ENCODE peak calls at places on chromosomes 4 and X, in five cellular contexts. One of them, this sample, is unnamed.

GRCh38 chr4:22410645-22411247 is 105.1 kb downstream of the ADGRA3 start:
- DNase-seq in breast epithelium: no peak
- DNase-seq in body of pancreas: no peak
- DNase-seq in PC-3: peak; percentile 32
- DNase-seq in RWPE2: no peak
- DNase-seq in this sample: no peak

GRCh38 chr4:8297141-8297601 is 27.6 kb downstream of the HTRA3 start:
- DNase-seq in breast epithelium: no peak
- DNase-seq in RWPE2: no peak
- DNase-seq in PC-3: no peak
- DNase-seq in body of pancreas: no peak
- DNase-seq in this sample: no peak

GRCh38 chr4:20687894-20688293 is 12.4 kb upstream of the PACRGL start:
- DNase-seq in PC-3: peak; percentile 53
- DNase-seq in breast epithelium: no peak
- DNase-seq in RWPE2: no peak
- DNase-seq in body of pancreas: no peak
- DNase-seq in this sample: no peak

GRCh38 chr4:735583-735982 is 30.0 kb downstream of the PCGF3 start:
- DNase-seq in RWPE2: peak; percentile 34
- DNase-seq in PC-3: no peak
- DNase-seq in body of pancreas: no peak
- DNase-seq in breast epithelium: no peak
- DNase-seq in this sample: no peak

GRCh38 chr4:41384992-41385391 is 128.3 kb downstream of the UCHL1 start:
- DNase-seq in body of pancreas: peak; percentile 54
- DNase-seq in RWPE2: no peak
- DNase-seq in PC-3: no peak
- DNase-seq in breast epithelium: peak; percentile 39
- DNase-seq in this sample: no peak

GRCh38 chr4:2790583-2791517 is 2.0 kb upstream of the SH3BP2 start:
- DNase-seq in body of pancreas: peak; percentile 27
- DNase-seq in RWPE2: peak; percentile 57
- DNase-seq in PC-3: no peak
- DNase-seq in breast epithelium: no peak
- DNase-seq in this sample: no peak

GRCh38 chr4:107600456-107600855 is 119.6 kb downstream of the PAPSS1 start:
- DNase-seq in body of pancreas: no peak
- DNase-seq in breast epithelium: no peak
- DNase-seq in RWPE2: no peak
- DNase-seq in PC-3: no peak
- DNase-seq in this sample: no peak

GRCh38 chr4:166502660-166503059 is 629.6 kb downstream of the TLL1 start:
- DNase-seq in PC-3: no peak
- DNase-seq in breast epithelium: no peak
- DNase-seq in RWPE2: no peak
- DNase-seq in body of pancreas: no peak
- DNase-seq in this sample: no peak

GRCh38 chr4:184506527-184507121 is 32.3 kb upstream of the IRF2 start:
- DNase-seq in PC-3: peak; percentile 20
- DNase-seq in body of pancreas: peak; percentile 38
- DNase-seq in breast epithelium: no peak
- DNase-seq in RWPE2: no peak
- DNase-seq in this sample: peak; percentile 63

GRCh38 chr4:100421356-100421978 is 96.4 kb downstream of the EMCN start:
- DNase-seq in RWPE2: no peak
- DNase-seq in breast epithelium: no peak
- DNase-seq in body of pancreas: no peak
- DNase-seq in PC-3: peak; percentile 43
- DNase-seq in this sample: no peak

GRCh38 chr4:143358923-143359694 is 22.4 kb downstream of the GAB1 start:
- DNase-seq in breast epithelium: peak; percentile 37
- DNase-seq in body of pancreas: peak; percentile 87
- DNase-seq in PC-3: peak; percentile 91
- DNase-seq in RWPE2: no peak
- DNase-seq in this sample: no peak

GRCh38 chr4:143357161-143357845 is 20.6 kb downstream of the GAB1 start:
- DNase-seq in PC-3: peak; percentile 93
- DNase-seq in body of pancreas: no peak
- DNase-seq in breast epithelium: no peak
- DNase-seq in RWPE2: no peak
- DNase-seq in this sample: no peak

GRCh38 chr4:143360838-143361237 is 24.2 kb downstream of the GAB1 start:
- DNase-seq in PC-3: no peak
- DNase-seq in RWPE2: no peak
- DNase-seq in body of pancreas: no peak
- DNase-seq in breast epithelium: no peak
- DNase-seq in this sample: no peak

GRCh38 chr4:143358419-143358818 is 21.7 kb downstream of the GAB1 start:
- DNase-seq in body of pancreas: no peak
- DNase-seq in RWPE2: no peak
- DNase-seq in PC-3: no peak
- DNase-seq in breast epithelium: no peak
- DNase-seq in this sample: no peak

GRCh38 chr4:143359794-143360193 is 23.1 kb downstream of the GAB1 start:
- DNase-seq in PC-3: no peak
- DNase-seq in breast epithelium: no peak
- DNase-seq in body of pancreas: no peak
- DNase-seq in RWPE2: no peak
- DNase-seq in this sample: no peak
- H3K4me3 ChIP-seq in PC-3: no peak overlapping the region
- H3K4me3 ChIP-seq in breast epithelium: no peak overlapping the region
- H3K4me3 ChIP-seq in body of pancreas: no peak overlapping the region
- H3K4me3 ChIP-seq in RWPE2: no peak overlapping the region
- H3K4me3 ChIP-seq in this sample: no peak overlapping the region

DNA sequence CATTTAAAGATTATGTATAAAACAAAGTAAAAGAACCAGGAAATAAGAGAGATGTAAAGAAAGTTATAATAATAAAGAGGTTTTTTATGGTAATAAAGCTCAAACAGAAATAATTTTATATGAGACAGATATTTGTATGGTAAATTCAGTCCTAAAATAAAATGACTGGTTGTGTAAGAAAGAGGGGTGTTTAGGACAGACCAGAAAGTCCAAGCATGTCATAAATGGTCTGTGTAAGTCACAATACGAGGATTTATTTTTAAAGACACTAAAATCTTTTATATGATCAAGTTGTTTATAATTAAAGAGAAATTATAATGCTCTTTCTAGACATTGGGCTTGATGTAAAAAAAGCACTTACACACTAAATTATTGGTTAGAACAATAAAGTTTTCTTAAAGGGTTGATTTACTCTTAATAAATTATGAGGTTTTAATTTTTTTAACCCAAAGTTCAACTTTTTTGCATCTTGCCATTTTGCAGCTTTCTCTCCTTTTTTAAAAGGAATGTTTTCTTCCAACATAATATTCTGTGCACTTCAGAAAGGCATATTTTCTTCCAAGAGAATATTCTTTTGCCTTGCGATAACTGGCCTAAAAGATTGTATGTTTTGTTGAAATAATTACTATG is 61.9 kb upstream of the TCEAL2 start:
- DNase-seq in breast epithelium: no peak
- DNase-seq in PC-3: no peak
- DNase-seq in RWPE2: no peak
- DNase-seq in body of pancreas: no peak
- DNase-seq in this sample: no peak
- H3K9me3 ChIP-seq in breast epithelium: no peaks in the 10 kb centered on the region
- H3K9me3 ChIP-seq in PC-3: no peaks in the 10 kb centered on the region
- H3K9me3 ChIP-seq in RWPE2: no peaks in the 10 kb centered on the region
- H3K9me3 ChIP-seq in body of pancreas: no peaks in the 10 kb centered on the region
- H3K9me3 ChIP-seq in this sample: peaks cover 7% of the 10 kb centered on the region

DNA sequence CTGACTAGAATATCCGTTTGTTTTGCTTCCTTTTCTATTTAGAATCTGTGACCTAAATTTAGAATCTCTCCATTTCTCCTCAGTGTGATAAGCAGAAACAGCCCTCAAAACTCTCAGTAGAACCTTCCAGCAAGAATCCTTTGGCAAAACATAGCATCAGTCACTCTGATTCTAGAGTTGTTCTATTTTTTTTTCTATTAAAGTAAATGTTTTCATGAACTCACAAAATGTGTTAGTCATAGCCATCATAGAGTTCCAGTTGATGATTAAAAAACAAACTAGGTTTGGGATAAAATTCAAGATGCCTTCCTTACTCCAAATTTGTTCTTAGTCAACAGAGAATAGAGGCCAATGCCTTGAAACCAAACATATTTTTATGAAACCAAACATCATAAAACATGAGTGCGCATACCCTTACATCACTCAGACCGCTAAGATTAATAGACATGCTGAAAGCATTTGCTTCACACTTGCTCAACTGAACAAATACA is 13.2 kb upstream of the C1QTNF7 start:
- DNase-seq in RWPE2: no peak
- DNase-seq in breast epithelium: no peak
- DNase-seq in PC-3: peak; percentile 12
- DNase-seq in body of pancreas: no peak
- DNase-seq in this sample: no peak
- H3K4me3 ChIP-seq in RWPE2: no peak overlapping the region
- H3K4me3 ChIP-seq in breast epithelium: no peak overlapping the region
- H3K4me3 ChIP-seq in PC-3: no peak overlapping the region
- H3K4me3 ChIP-seq in body of pancreas: no peak overlapping the region
- H3K4me3 ChIP-seq in this sample: no peak overlapping the region

DNA sequence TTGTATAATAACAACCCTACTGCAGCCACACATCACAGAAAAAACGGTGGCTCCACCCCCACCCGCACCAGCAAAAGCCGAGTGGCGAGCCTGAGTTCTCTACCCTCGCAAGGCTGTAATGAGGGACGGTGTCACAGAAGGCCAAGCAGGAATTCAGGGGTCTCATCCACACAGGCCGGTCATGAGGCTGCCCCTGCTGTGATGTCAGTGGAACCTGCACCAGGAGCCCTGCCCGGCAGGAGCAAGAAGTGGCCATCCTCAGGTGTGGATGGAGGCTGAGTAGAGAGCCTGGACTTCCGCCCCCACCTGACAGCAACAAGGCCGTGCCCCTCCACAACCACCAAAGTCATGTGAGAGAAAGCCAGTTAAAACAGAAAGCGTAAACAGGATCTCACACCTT is 20.6 kb downstream of the LYAR start:
- DNase-seq in breast epithelium: no peak
- DNase-seq in RWPE2: no peak
- DNase-seq in body of pancreas: no peak
- DNase-seq in PC-3: no peak
- DNase-seq in this sample: no peak
- H3K9me3 ChIP-seq in breast epithelium: no peaks in the 10 kb centered on the region
- H3K9me3 ChIP-seq in RWPE2: no peaks in the 10 kb centered on the region
- H3K9me3 ChIP-seq in body of pancreas: no peaks in the 10 kb centered on the region
- H3K9me3 ChIP-seq in PC-3: no peaks in the 10 kb centered on the region
- H3K9me3 ChIP-seq in this sample: no peaks in the 10 kb centered on the region

DNA sequence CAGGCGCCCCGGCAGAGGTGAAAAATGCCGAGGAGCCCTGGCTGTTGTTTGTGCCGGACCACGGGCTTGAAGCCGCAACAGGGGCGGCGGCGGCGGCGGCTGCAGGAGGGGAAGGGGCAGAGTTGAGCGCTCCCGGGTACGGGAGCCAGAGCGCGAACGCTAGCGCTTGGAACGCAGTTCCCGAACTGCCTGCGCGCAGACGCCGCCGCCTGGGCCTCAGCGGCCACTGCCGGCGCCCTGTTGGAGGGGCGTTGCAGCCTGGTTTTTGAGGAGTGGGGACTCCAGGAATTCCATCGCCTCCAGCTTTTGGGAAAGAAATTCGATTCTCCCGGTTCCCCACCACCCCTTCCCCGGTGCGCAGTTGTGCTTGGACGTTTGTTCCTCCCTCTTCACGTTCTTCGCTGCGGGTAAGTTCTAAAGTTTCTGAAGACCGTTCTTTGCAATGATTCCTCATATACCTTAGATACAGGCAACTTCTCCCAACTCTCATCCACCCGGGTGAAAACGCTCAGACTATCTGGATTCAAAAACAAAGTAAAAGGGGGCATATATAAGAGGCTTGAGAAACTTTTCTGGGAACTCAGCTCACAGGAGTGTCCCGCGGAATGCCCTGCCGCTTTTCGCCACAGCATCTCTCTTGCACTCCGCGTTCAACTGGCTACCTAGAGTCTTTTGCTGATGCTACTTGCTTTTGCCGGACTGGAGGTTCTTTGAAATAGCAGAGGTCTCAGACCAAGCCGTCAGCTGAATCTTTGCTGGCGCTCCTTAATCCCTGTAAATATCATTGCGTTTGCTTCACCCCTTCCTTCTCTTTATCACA is 1.0 kb downstream of the FAT4 start:
- DNase-seq in body of pancreas: peak; percentile 18
- DNase-seq in PC-3: peak; percentile 47
- DNase-seq in breast epithelium: no peak
- DNase-seq in RWPE2: no peak
- DNase-seq in this sample: no peak
- H3K4me3 ChIP-seq in body of pancreas: peak overlapping the region; percentile 88
- H3K4me3 ChIP-seq in PC-3: peak overlapping the region; percentile 93
- H3K4me3 ChIP-seq in breast epithelium: peak overlapping the region; percentile 81
- H3K4me3 ChIP-seq in RWPE2: peak overlapping the region; percentile 63
- H3K4me3 ChIP-seq in this sample: no peak overlapping the region

GRCh38 chr4:158461336-158461735 is 60.3 kb upstream of the RXFP1 start:
- DNase-seq in RWPE2: no peak
- DNase-seq in PC-3: no peak
- DNase-seq in body of pancreas: no peak
- DNase-seq in breast epithelium: no peak
- DNase-seq in this sample: no peak

GRCh38 chr4:158462611-158463010 is 59.1 kb upstream of the RXFP1 start:
- DNase-seq in RWPE2: no peak
- DNase-seq in body of pancreas: no peak
- DNase-seq in PC-3: peak; percentile 34
- DNase-seq in breast epithelium: no peak
- DNase-seq in this sample: no peak

GRCh38 chr4:158458271-158458895 is 63.3 kb upstream of the RXFP1 start:
- DNase-seq in RWPE2: peak; percentile 34
- DNase-seq in PC-3: no peak
- DNase-seq in body of pancreas: no peak
- DNase-seq in breast epithelium: no peak
- DNase-seq in this sample: no peak

GRCh38 chr4:158459085-158459820 is 62.4 kb upstream of the RXFP1 start:
- DNase-seq in breast epithelium: no peak
- DNase-seq in PC-3: no peak
- DNase-seq in body of pancreas: no peak
- DNase-seq in RWPE2: no peak
- DNase-seq in this sample: no peak
- H3K9me3 ChIP-seq in breast epithelium: no peaks in the 10 kb centered on the region
- H3K9me3 ChIP-seq in PC-3: no peaks in the 10 kb centered on the region
- H3K9me3 ChIP-seq in body of pancreas: no peaks in the 10 kb centered on the region
- H3K9me3 ChIP-seq in RWPE2: no peaks in the 10 kb centered on the region
- H3K9me3 ChIP-seq in this sample: no peaks in the 10 kb centered on the region

DNA sequence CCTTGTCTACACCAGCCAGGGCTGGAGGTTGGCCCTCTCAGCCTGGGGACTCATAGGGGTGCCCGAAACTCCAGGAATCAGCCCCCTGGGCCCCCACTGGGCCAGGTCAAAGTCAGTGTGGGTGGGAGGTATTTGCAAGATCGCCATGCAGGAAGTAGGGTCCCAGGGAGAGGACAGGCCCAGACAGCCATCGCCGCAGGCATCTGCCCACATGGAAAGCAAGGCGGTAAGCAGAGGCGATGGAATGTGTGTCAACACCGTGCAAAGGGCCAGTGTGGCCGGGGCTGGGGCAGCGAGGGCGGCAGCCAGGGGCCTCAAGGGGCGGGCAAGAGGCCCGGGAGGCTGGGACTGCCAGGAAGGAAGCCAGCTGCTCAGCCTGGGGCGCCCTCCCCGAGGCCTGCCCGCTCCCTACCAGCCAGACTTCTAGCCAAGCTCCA is 19.3 kb upstream of the DUSP9 start:
- DNase-seq in breast epithelium: peak; percentile 59
- DNase-seq in RWPE2: no peak
- DNase-seq in body of pancreas: no peak
- DNase-seq in PC-3: no peak
- DNase-seq in this sample: no peak
- H3K4me3 ChIP-seq in breast epithelium: no peak overlapping the region
- H3K4me3 ChIP-seq in RWPE2: no peak overlapping the region
- H3K4me3 ChIP-seq in body of pancreas: no peak overlapping the region
- H3K4me3 ChIP-seq in PC-3: no peak overlapping the region
- H3K4me3 ChIP-seq in this sample: no peak overlapping the region

This sample was measured in CD4-positive, CD25-positive, alpha-beta regulatory T cell.